ENCODE peak calls at places on chromosomes 1 and 21, in four cellular contexts. T is fibroblast of gingiva; P is uterus; S is activated CD4-positive, alpha-beta T cell treated with anti-CD3 and anti-CD28 coated beads, Interleukin-2, amount 50 U/mL, for 1 hour. L is an unnamed sample.

GRCh38 chr1:33397125-33397506 is 33.8 kb downstream of the PHC2 start:
- DNase-seq in T (no peak), P (no peak), S (no peak), L (no peak)

GRCh38 chr1:36572906-36573305 is 90.2 kb upstream of the CSF3R start:
- DNase-seq in T (no peak), P (no peak), S (no peak), L (no peak)

GRCh38 chr1:210123383-210123782 is 109.2 kb upstream of the SERTAD4 start:
- DNase-seq in T (no peak), P (no peak), S (no peak), L (no peak)

GRCh38 chr1:30318413-30318812 is 405.0 kb downstream of the MATN1 start:
- DNase-seq in T (no peak), P (no peak), S (no peak), L (no peak)

GRCh38 chr21:39216290-39216689 is 33.0 kb upstream of the PSMG1 start:
- DNase-seq in T (no peak), P (no peak), S (no peak), L (no peak)

GRCh38 chr1:178310685-178311105 is 186.1 kb downstream of the CLEC20A start:
- DNase-seq in T (peak), P (no peak), S (no peak), L (no peak)

GRCh38 chr1:204103121-204103741 is 30.3 kb downstream of the SOX13 start:
- DNase-seq in T (peak), P (no peak), S (no peak), L (no peak)

GRCh38 chr1:26259578-26259977 is 20.3 kb upstream of the SH3BGRL3 start:
- DNase-seq in T (no peak), P (no peak), S (no peak), L (no peak)

GRCh38 chr1:112397051-112397471 is 1.0 kb downstream of the CTTNBP2NL start:
- DNase-seq in T (no peak), P (no peak), S (no peak), L (peak)

L was measured in colonic mucosa.